ENCODE peak calls at places on chromosomes 12 and 14, in seven cellular contexts. B is ovary, L is A549, R is GM12878, Z is transverse colon, D is K562, S is stomach. Y is an unnamed sample.

GRCh38 chr12:54131641-54132280 is 57.0 kb downstream of the SMUG1 start:
- DNase-seq in L (no peak), D (no peak), R (no peak), S (peak), B (no peak), Z (no peak), Y (no peak)

GRCh38 chr12:13595536-13596450 is 385.6 kb downstream of the GRIN2B start:
- DNase-seq in S (no peak), Z (no peak), D (no peak), B (no peak), R (no peak), L (no peak), Y (no peak)

GRCh38 chr12:28955491-28955890 is 193.6 kb upstream of the FAR2 start:
- DNase-seq in S (no peak), D (no peak), L (no peak), B (no peak), Z (no peak), R (no peak), Y (no peak)

GRCh38 chr12:39930066-39930465 is 175.8 kb downstream of the SLC2A13 start:
- DNase-seq in S (no peak), Z (no peak), D (no peak), R (no peak), L (no peak), B (no peak), Y (no peak)

GRCh38 chr14:50232276-50232642 is 881 bp upstream of the SOS2 start:
- DNase-seq in L (no peak), S (no peak), D (no peak), B (no peak), R (no peak), Z (no peak), Y (no peak)

GRCh38 chr12:118259079-118259478 is 113.6 kb downstream of the TAOK3 start:
- DNase-seq in Z (no peak), S (no peak), B (no peak), R (no peak), L (no peak), D (no peak), Y (no peak)

GRCh38 chr14:106174206-106174605 is 647.8 kb downstream of the TMEM121 start:
- DNase-seq in R (no peak), S (peak), L (no peak), D (no peak), B (no peak), Z (peak), Y (no peak)

GRCh38 chr12:1047898-1048660 is 57.1 kb downstream of the ERC1 start:
- DNase-seq in D (no peak), Z (no peak), L (no peak), B (no peak), R (no peak), S (no peak), Y (no peak)

GRCh38 chr12:39831587-39832315 is 212.1 kb upstream of the ABCD2 start:
- DNase-seq in D (no peak), Z (no peak), B (no peak), S (no peak), L (peak), R (no peak), Y (no peak)

GRCh38 chr12:49764126-49764525 is 22.8 kb downstream of the TMBIM6 start:
- DNase-seq in R (no peak), S (no peak), L (no peak), B (no peak), D (no peak), Z (no peak), Y (no peak)

GRCh38 chr12:117528538-117528937 is 167.1 kb upstream of the NOS1 start:
- DNase-seq in R (no peak), B (no peak), L (no peak), S (no peak), D (no peak), Z (no peak), Y (no peak)

GRCh38 chr12:69619050-69619449 is 8.3 kb upstream of the LRRC10 start:
- DNase-seq in S (no peak), L (no peak), B (no peak), D (no peak), Z (no peak), R (no peak), Y (no peak)

GRCh38 chr14:57492859-57493258 is 798 bp downstream of the CCDC198 start:
- DNase-seq in S (no peak), Z (no peak), L (no peak), B (no peak), R (no peak), D (no peak), Y (no peak)

GRCh38 chr12:18261273-18261672 is at the start of gene PIK3C2G:
- DNase-seq in L (no peak), B (no peak), R (no peak), S (peak), Z (no peak), D (no peak), Y (no peak)

GRCh38 chr14:60649815-60650381 is 621 bp upstream of the SIX1 start:
- DNase-seq in Z (no peak), L (no peak), D (no peak), R (no peak), B (no peak), S (no peak), Y (no peak)

GRCh38 chr12:69653703-69654102 is 43.0 kb upstream of the LRRC10 start:
- DNase-seq in B (no peak), L (no peak), S (no peak), Z (no peak), R (no peak), D (no peak), Y (no peak)

GRCh38 chr12:48977290-48978281 is 536 bp upstream of the WNT1 start:
- DNase-seq in L (peak), Z (peak), R (no peak), S (peak), D (peak), B (peak), Y (peak)

GRCh38 chr12:96623155-96623554 is 133.8 kb downstream of the CFAP54 start:
- DNase-seq in L (no peak), D (no peak), B (no peak), S (no peak), Z (no peak), R (no peak), Y (no peak)

GRCh38 chr12:129257526-129257925 is 404.2 kb downstream of the GLT1D1 start:
- DNase-seq in B (no peak), L (no peak), R (no peak), S (no peak), D (no peak), Z (no peak), Y (no peak)

GRCh38 chr14:70708717-70709570 is 67.2 kb downstream of the TTC9 start:
- DNase-seq in D (no peak), Z (no peak), L (no peak), R (no peak), S (no peak), B (no peak), Y (no peak)

GRCh38 chr14:21924479-21924878 is 250.9 kb upstream of the OR4E1 start:
- DNase-seq in D (no peak), L (no peak), R (peak), B (no peak), S (no peak), Z (peak), Y (no peak)

GRCh38 chr14:41062826-41063225 is 543.9 kb upstream of the LRFN5 start:
- DNase-seq in D (no peak), S (no peak), Z (no peak), R (no peak), B (no peak), L (no peak), Y (no peak)

GRCh38 chr12:78210894-78211302 is 380.2 kb downstream of the NAV3 start:
- DNase-seq in L (no peak), R (no peak), S (no peak), B (no peak), Z (no peak), D (no peak), Y (no peak)

GRCh38 chr12:7145671-7146070 is 15.5 kb downstream of the CLSTN3 start:
- DNase-seq in D (no peak), L (no peak), Z (no peak), R (no peak), B (no peak), S (no peak), Y (peak)

GRCh38 chr14:63510538-63510937 is 32.6 kb downstream of the PPP2R5E start:
- DNase-seq in B (no peak), Z (no peak), R (peak), L (no peak), S (no peak), D (no peak), Y (no peak)

GRCh38 chr12:102562836-102563425 is 82.6 kb upstream of the IGF1 start:
- DNase-seq in R (no peak), S (no peak), L (no peak), B (no peak), D (no peak), Z (no peak), Y (no peak)

GRCh38 chr12:43306066-43306465 is 245.9 kb downstream of the ADAMTS20 start:
- DNase-seq in S (no peak), D (no peak), L (peak), R (no peak), Z (no peak), B (no peak), Y (no peak)

GRCh38 chr12:90621927-90622326 is 333.0 kb downstream of the CCER1 start:
- DNase-seq in L (no peak), B (no peak), Z (no peak), D (no peak), S (no peak), R (no peak), Y (no peak)

GRCh38 chr12:14954269-14954668 is 7.1 kb downstream of the ARHGDIB start:
- DNase-seq in S (no peak), L (no peak), D (no peak), R (no peak), B (no peak), Z (peak), Y (no peak)

GRCh38 chr12:50070314-50071060 is 13.1 kb downstream of the ASIC1 start:
- DNase-seq in S (peak), D (peak), B (peak), L (peak), R (no peak), Z (peak), Y (peak)

GRCh38 chr12:107349839-107350238 is 256.5 kb upstream of the CRY1 start:
- DNase-seq in Z (no peak), S (no peak), R (no peak), L (no peak), D (no peak), B (no peak), Y (no peak)

GRCh38 chr12:122022393-122023338 is 982 bp downstream of the BCL7A start:
- DNase-seq in R (no peak), D (peak), Z (no peak), L (peak), B (peak), S (peak), Y (no peak)

GRCh38 chr12:3931721-3932120 is 58.5 kb upstream of the PARP11 start:
- DNase-seq in S (no peak), R (no peak), L (no peak), B (no peak), D (no peak), Z (no peak), Y (no peak)

GRCh38 chr12:111991946-111992345 is 21.0 kb downstream of the TMEM116 start:
- DNase-seq in B (no peak), S (no peak), Z (no peak), D (peak), R (no peak), L (no peak), Y (no peak)
- TF ChIP-seq EP300 in B (no peak), S (no peak), Z (no peak), D (no peak), R (no peak), L (no peak), Y (no peak)

GRCh38 chr14:68140111-68140741 is 320.6 kb downstream of the RAD51B start:
- DNase-seq in Z (peak), D (no peak), S (peak), L (peak), R (no peak), B (no peak), Y (peak)
- TF ChIP-seq EP300 in Z (peak), D (no peak), S (peak), L (peak), R (no peak), B (peak), Y (peak)

GRCh38 chr12:82686223-82687019 is at the start of gene TMTC2:
- DNase-seq in S (peak), L (peak), R (peak), D (peak), B (peak), Z (peak), Y (peak)
- TF ChIP-seq EP300 in S (no peak), L (no peak), R (no peak), D (no peak), B (no peak), Z (no peak), Y (no peak)

GRCh38 chr12:75991753-75992152 is 39.8 kb downstream of the PHLDA1 start:
- DNase-seq in B (no peak), S (no peak), Z (no peak), R (no peak), D (no peak), L (no peak), Y (no peak)
- TF ChIP-seq EP300 in B (no peak), S (no peak), Z (no peak), R (no peak), D (no peak), L (no peak), Y (no peak)

DNA sequence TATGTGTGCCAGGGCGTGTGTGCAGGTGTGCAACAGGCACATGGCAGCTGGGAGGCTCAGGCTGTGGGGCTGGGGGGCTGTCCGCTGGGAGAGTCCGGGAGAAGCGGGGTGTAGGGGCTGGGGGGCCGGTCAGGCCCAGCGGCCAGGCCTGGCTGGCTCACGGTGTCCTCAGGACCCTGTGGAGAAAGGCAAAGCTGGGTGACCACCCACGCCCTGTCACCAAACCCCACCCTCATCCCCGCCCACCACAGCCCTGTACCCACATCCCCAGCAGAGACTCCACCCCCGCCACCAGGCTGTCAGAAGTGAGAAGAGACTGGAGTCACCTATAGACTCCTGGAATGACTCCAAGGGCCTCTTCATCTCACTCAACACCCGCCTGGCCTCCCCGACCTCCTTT is 85.3 kb downstream of the SCARB1 start:
- DNase-seq in L (no peak), R (no peak), S (no peak), D (no peak), Z (no peak), B (no peak), Y (no peak)
- TF ChIP-seq EP300 in L (no peak), R (no peak), S (no peak), D (no peak), Z (no peak), B (no peak), Y (no peak)

GRCh38 chr12:52053570-52054209 is 2.4 kb downstream of the NR4A1 start:
- DNase-seq in B (peak), S (peak), R (no peak), D (no peak), Z (peak), L (no peak), Y (no peak)
- TF ChIP-seq EP300 in B (no peak), S (no peak), R (no peak), D (no peak), Z (no peak), L (no peak), Y (no peak)

GRCh38 chr14:55115861-55116245 is 13.2 kb upstream of the LGALS3 start:
- DNase-seq in B (no peak), S (no peak), R (no peak), Z (no peak), L (no peak), D (no peak), Y (no peak)

GRCh38 chr14:55115433-55115832 is 13.6 kb upstream of the LGALS3 start:
- DNase-seq in B (no peak), D (no peak), S (no peak), Z (no peak), R (no peak), L (no peak), Y (no peak)

GRCh38 chr14:55118761-55119160 is 10.3 kb upstream of the LGALS3 start:
- DNase-seq in S (no peak), R (no peak), L (no peak), Z (no peak), B (no peak), D (no peak), Y (peak)

GRCh38 chr14:55116246-55117030 is 12.6 kb upstream of the LGALS3 start:
- DNase-seq in D (no peak), S (peak), R (no peak), B (no peak), Z (peak), L (no peak), Y (no peak)

GRCh38 chr14:55117816-55118441 is 11.1 kb upstream of the LGALS3 start:
- DNase-seq in R (no peak), D (peak), S (no peak), L (no peak), B (no peak), Z (no peak), Y (no peak)
- TF ChIP-seq EP300 in R (no peak), D (peak), S (no peak), L (no peak), B (no peak), Z (no peak), Y (no peak)

GRCh38 chr12:119721306-119721705 is 53.4 kb downstream of the PRKAB1 start:
- DNase-seq in L (no peak), Z (no peak), B (no peak), R (no peak), S (no peak), D (no peak), Y (no peak)
- TF ChIP-seq EP300 in L (no peak), Z (no peak), B (no peak), R (no peak), S (no peak), D (no peak), Y (no peak)

GRCh38 chr12:11713202-11713601 is 63.7 kb downstream of the ETV6 start:
- DNase-seq in L (no peak), R (no peak), B (no peak), S (no peak), D (no peak), Z (no peak), Y (no peak)

GRCh38 chr12:11710906-11711305 is 61.4 kb downstream of the ETV6 start:
- DNase-seq in S (no peak), Z (no peak), B (no peak), D (no peak), L (no peak), R (no peak), Y (no peak)

GRCh38 chr12:11710431-11710830 is 61.0 kb downstream of the ETV6 start:
- DNase-seq in S (no peak), D (no peak), B (no peak), L (no peak), Z (no peak), R (no peak), Y (no peak)

GRCh38 chr12:11712491-11712890 is 63.0 kb downstream of the ETV6 start:
- DNase-seq in Z (no peak), L (no peak), D (no peak), S (no peak), R (no peak), B (no peak), Y (no peak)

DNA sequence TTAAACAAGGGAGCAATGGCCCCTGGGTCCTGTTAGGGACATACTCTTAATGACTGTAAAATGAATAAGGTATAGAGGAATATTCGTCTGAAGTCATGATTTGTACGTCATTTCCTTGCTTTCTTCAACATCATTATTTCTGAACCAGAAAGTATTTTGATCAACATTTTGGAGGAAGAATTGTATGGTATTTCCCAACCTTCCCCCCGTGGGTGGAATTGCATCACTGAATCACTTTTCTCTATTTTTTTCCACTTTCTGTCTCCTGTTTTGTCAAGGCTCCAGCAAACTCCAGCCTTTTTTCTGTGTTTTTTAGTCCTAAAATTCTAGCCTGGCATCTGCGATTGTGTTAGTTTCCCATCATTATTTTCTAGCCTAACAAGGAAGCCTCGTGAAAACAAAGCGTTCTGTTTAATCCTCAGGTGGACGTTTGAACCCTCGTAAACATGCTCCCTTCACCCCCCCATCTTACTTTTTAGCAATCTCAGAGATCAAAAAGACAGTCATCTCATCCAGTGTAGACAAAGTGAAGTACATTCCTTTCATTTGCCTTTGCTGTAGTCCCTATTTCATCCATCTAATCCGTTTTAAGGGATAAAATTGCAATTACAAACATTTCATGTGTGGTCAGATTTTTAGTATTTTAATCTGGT is 62.3 kb downstream of the ETV6 start:
- DNase-seq in B (no peak), Z (no peak), S (no peak), D (no peak), L (no peak), R (no peak), Y (no peak)
- TF ChIP-seq EP300 in B (no peak), Z (no peak), S (no peak), D (no peak), L (no peak), R (no peak), Y (no peak)

GRCh38 chr14:55814873-55815272 is 234.9 kb downstream of the KTN1 start:
- DNase-seq in D (no peak), L (no peak), B (no peak), S (no peak), R (no peak), Z (no peak), Y (no peak)
- TF ChIP-seq EP300 in D (no peak), L (no peak), B (no peak), S (no peak), R (no peak), Z (no peak), Y (no peak)

Y was measured in suprapubic skin.